ENCODE peak calls at places on chromosomes 1 and 21, in four cellular contexts. O is CD8-positive, alpha-beta T cell; R is cardiac fibroblast; S is pancreas. F is an unnamed sample.

GRCh38 chr1:184485731-184486723 is 99.2 kb downstream of the C1orf21 start:
- DNase-seq in O (no peak), S (no peak), R (no peak), F (peak)

GRCh38 chr1:87305096-87305495 is 23.6 kb upstream of the LMO4 start:
- DNase-seq in R (no peak), S (no peak), O (no peak), F (no peak)

GRCh38 chr21:32990666-32991065 is 35.1 kb upstream of the OLIG2 start:
- DNase-seq in S (no peak), R (no peak), O (no peak), F (no peak)

GRCh38 chr1:209076688-209077087 is 506.8 kb upstream of the CAMK1G start:
- DNase-seq in S (no peak), O (no peak), R (peak), F (peak)

GRCh38 chr1:204493882-204494280 is 724 bp downstream of the PIK3C2B start:
- DNase-seq in O (peak), R (peak), S (peak), F (no peak)

GRCh38 chr1:70211536-70211935 is 6.2 kb upstream of the LRRC40 start:
- DNase-seq in O (no peak), R (no peak), S (no peak), F (peak)

GRCh38 chr1:224042557-224043118 is 71.3 kb upstream of the FBXO28 start:
- DNase-seq in S (no peak), O (no peak), R (no peak), F (no peak)

GRCh38 chr1:31788825-31789256 is 24.7 kb upstream of the ADGRB2 start:
- DNase-seq in R (peak), O (no peak), S (no peak), F (peak)

GRCh38 chr21:39085843-39086415 is 97.3 kb downstream of the PSMG1 start:
- DNase-seq in S (no peak), O (no peak), R (no peak), F (no peak)

GRCh38 chr1:173190101-173190895 is 16.8 kb downstream of the TNFSF4 start:
- DNase-seq in O (no peak), S (peak), R (peak), F (peak)

GRCh38 chr1:11980676-11980972 is 380 bp downstream of the MFN2 start:
- DNase-seq in R (no peak), O (no peak), S (no peak), F (no peak)

GRCh38 chr1:11979818-11980675 is at the start of gene MFN2:
- DNase-seq in R (peak), O (peak), S (peak), F (peak)

GRCh38 chr1:11981378-11982009 is 1.2 kb downstream of the MFN2 start:
- DNase-seq in S (no peak), O (no peak), R (no peak), F (no peak)

GRCh38 chr1:11984121-11984520 is 3.9 kb downstream of the MFN2 start:
- DNase-seq in S (no peak), R (no peak), O (no peak), F (no peak)

DNA sequence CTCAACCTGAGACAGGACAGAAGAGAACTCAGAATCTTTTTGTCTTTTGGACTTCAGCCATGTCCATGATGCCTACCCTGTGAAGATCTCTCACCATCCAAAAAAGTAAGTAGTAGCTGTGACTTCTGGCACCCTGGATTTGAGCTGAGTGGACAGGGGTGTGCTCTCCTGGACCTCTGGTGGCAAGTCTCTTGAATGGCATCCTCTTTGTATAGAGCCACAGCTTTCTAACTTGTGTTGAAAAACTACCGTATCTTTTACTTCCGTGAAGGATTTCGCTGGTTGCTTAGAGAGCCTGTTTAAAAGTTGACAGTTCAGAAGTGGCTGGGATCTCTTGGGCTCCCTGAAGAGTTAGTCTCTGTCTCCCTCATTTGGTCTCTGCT is 1.8 kb downstream of the MFN2 start:
- DNase-seq in S (no peak), O (no peak), R (peak), F (peak)
- TF ChIP-seq CTCF in S (no peak), O (no peak), R (peak), F (peak)

DNA sequence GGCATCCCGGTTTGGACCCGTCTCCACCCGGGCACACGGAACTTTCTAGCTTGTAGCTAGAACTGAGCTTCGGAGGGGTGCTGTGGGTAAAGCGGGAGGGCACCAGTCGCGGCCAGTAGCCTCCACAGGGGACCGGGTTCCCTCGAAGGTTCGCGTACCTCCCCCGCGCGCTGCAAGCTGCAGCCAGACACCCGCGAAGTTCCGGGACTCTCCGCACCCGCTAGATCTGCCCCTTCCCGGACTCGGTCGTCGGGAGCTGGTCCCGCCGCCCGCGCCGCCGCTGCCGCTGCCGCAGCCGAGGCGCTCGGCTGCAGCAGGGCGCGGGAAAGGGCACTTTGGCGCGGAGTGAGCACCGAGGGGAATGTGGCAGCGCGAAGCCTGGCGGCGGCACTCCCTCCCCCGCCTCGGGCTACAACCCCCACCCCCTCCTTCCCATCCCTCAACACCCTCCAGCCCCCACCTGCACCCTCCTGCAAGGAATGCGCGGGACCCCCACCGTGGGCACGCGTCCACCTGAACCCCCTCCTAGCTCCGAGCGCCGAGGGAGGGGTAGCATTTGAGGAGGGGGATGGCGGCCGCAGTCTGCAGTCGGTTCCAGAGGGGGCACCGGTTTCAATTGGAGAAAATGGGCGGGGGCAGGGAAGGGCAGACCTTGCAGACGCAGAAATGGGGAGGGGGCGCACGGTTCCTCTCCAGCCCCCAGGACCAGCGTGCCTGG is 1.1 kb downstream of the CSMD2 start:
- DNase-seq in O (no peak), R (no peak), S (peak), F (peak)
- H3K4me3 ChIP-seq in O (no peak), R (peak), S (peak), F (peak)

DNA sequence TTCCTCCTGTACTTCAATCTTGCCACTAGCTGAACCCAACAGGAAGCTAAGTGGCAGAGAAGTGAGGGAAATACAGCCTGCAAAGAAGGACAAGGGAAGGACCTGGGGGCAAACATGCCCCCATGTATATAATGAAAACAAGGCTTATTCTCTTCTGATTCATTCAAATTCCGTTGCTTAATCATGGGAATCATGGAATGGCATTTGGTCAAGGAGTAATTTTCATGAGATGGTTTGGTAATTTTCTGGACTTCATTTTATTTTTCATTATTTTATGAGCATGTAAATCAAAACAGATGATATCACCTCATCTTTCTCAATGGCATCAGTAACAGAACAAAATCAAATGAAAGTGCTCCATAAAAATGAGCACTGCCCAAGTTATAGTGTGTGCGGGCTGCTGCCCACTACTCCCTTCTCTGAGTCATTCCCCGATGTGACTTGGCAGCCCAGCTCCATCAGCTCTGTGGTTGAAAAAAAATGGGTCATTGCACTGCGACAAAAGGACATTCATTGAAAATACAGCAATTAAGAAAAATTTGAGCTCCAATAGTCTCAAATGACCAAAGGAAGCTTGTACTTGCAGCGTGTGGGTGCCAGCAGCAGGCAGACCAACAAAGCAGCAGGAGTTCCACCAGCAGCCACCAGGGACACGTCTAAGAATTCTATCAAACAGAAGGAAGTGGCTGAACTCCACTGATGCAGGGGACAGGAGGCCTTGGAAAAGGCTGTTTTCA is 84.3 kb upstream of the VAV3 start:
- DNase-seq in O (no peak), R (peak), S (no peak), F (peak)
- TF ChIP-seq CTCF in O (peak), R (peak), S (no peak), F (peak)

GRCh38 chr1:246773213-246773641 is 49.0 kb downstream of the SCCPDH start:
- DNase-seq in R (no peak), S (no peak), O (no peak), F (no peak)
- H3K4me3 ChIP-seq in R (no peak), S (no peak), O (no peak), F (no peak)

GRCh38 chr1:2037314-2037979 is 12.8 kb upstream of the PRKCZ start:
- DNase-seq in R (no peak), S (no peak), O (no peak), F (no peak)
- TF ChIP-seq CTCF in R (no peak), S (no peak), O (no peak), F (no peak)

GRCh38 chr1:24957016-24957807 is 27.1 kb upstream of the RUNX3 start:
- DNase-seq in S (no peak), R (no peak), O (no peak), F (no peak)

GRCh38 chr1:24958766-24959622 is 28.9 kb upstream of the RUNX3 start:
- DNase-seq in R (no peak), O (no peak), S (no peak), F (no peak)

GRCh38 chr1:24959623-24959975 is 29.5 kb upstream of the RUNX3 start:
- DNase-seq in S (no peak), O (no peak), R (no peak), F (no peak)

GRCh38 chr1:24960071-24960801 is 30.2 kb upstream of the RUNX3 start:
- DNase-seq in R (no peak), O (no peak), S (no peak), F (no peak)

DNA sequence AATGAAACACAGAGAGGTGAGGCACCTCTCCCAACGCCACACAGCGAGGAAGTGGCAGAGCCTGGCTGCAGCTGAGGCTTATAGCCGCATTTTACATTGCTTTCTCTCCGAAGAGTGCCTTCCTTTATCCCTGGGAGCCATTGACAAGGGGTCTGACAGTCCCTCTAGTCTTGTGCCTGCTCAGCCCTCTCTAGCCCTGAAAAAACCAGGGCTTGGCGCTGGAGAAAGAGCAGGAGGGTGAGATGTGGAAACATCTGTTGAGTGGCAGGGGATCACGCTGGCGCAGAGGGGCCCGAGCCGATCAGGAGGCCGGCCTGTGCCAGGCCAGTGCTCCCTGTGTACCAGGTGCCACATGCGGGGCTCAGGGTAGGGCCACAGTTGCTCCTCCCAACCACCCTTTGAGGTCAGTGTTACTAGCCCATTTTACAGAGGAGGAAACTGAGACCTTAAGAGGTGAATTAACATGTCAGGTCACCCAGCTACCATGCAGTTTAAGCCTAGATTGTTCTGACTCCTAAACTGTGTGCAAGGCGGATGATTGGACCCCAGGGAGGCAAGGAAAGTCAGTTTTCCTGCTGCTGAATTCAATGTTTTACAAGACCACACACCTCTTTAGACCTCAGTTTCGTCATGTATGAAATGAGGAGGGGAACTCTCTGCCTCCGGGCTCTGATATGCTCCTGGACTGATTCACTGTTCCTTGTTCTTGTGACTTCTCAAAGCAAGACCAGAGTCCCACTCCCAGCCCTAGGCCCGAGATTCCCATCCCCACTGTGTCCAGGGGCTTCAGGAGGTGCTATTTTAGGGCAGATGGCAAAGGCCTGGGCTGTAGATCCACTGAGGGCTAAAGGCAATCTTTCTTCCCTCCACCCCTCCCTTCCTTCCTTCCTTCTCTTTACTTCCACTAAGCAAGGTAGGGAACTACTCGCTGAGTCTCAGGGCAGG is 28.0 kb upstream of the RUNX3 start:
- DNase-seq in O (no peak), S (no peak), R (no peak), F (no peak)
- H3K4me3 ChIP-seq in O (no peak), S (no peak), R (no peak), F (no peak)

F was measured in AG10803.